ENCODE peak calls at places on chromosomes 4 and X, in ten cellular contexts. N is choroid plexus epithelial cell; T is spleen; I is central memory CD4-positive, alpha-beta T cell; X is D341Med; M is DMS79 treated with DMSO at 0.1 percent for 48 hours; K is hypothalamus; J is NCI-H69; F is SW 1271; E is foreskin fibroblast. B is an unnamed sample.

GRCh38 chr4:63670735-63671134 is 738.5 kb downstream of the TECRL start:
- DNase-seq in T (no peak), X (no peak), E (no peak), N (no peak), M (no peak), J (peak; percentile 19), K (no peak), I (no peak), F (no peak), B (no peak)

GRCh38 chrX:123331349-123331748 is 147.3 kb downstream of the GRIA3 start:
- DNase-seq in T (no peak), M (no peak), E (no peak), J (no peak), I (no peak), F (no peak), N (no peak), K (no peak), X (no peak), B (no peak)

GRCh38 chrX:56802921-56803848 is 74.1 kb downstream of the NBDY start:
- DNase-seq in E (peak; percentile 41), K (peak; percentile 45), M (no peak), F (no peak), X (peak; percentile 1), N (peak; percentile 65), T (peak; percentile 91), J (no peak), I (peak; percentile 69), B (peak; percentile 39)

GRCh38 chrX:1451676-1452496 is 823 bp downstream of the ASMTL start:
- DNase-seq in J (no peak), M (no peak), F (no peak), E (no peak), X (no peak), K (no peak), I (no peak), N (no peak), T (peak; percentile 87), B (no peak)

GRCh38 chr4:100786481-100786880 is 268.7 kb upstream of the EMCN start:
- DNase-seq in X (no peak), M (no peak), F (no peak), T (no peak), I (no peak), K (no peak), E (no peak), N (no peak), J (peak; percentile 59), B (no peak)

GRCh38 chr4:89754531-89754930 is 82.4 kb downstream of the SNCA start:
- DNase-seq in K (no peak), X (no peak), T (no peak), M (no peak), E (peak; percentile 16), J (peak; percentile 37), I (no peak), F (no peak), N (no peak), B (no peak)

GRCh38 chr4:13151178-13151577 is 333.0 kb downstream of the RAB28 start:
- DNase-seq in M (no peak), N (no peak), I (no peak), T (no peak), E (no peak), X (no peak), K (no peak), F (no peak), J (peak; percentile 82), B (no peak)

GRCh38 chr4:183905593-183906485 is 732 bp downstream of the STOX2 start:
- DNase-seq in J (peak; percentile 4), I (no peak), T (no peak), M (peak; percentile 26), E (no peak), K (peak; percentile 67), N (peak; percentile 40), F (no peak), X (peak; percentile 76), B (no peak)

GRCh38 chr4:134202557-134202956 is 968 bp upstream of the PABPC4L start:
- DNase-seq in N (peak; percentile 53), J (peak; percentile 13), M (peak; percentile 45), X (no peak), I (no peak), K (no peak), F (no peak), E (no peak), T (peak; percentile 16), B (no peak)

GRCh38 chrX:69424161-69424560 is 80.0 kb upstream of the NALF2 start:
- DNase-seq in J (peak; percentile 24), K (no peak), E (peak; percentile 0), M (no peak), I (no peak), X (peak; percentile 27), N (peak; percentile 31), T (no peak), F (peak; percentile 5), B (no peak)

GRCh38 chr4:142404191-142404611 is 441.9 kb downstream of the INPP4B start:
- DNase-seq in X (no peak), K (no peak), M (no peak), E (peak; percentile 69), N (peak; percentile 77), T (no peak), J (no peak), I (no peak), F (peak; percentile 58), B (no peak)

GRCh38 chr4:184287697-184288255 is 70.1 kb upstream of the ENPP6 start:
- DNase-seq in T (no peak), X (no peak), M (peak; percentile 57), N (peak; percentile 86), K (no peak), I (no peak), J (peak; percentile 3), E (peak; percentile 46), F (peak; percentile 3), B (no peak)

GRCh38 chr4:127143460-127144190 is 489.1 kb upstream of the INTU start:
- DNase-seq in E (no peak), T (no peak), I (no peak), F (no peak), K (no peak), X (no peak), M (peak; percentile 15), N (peak; percentile 85), J (no peak), B (no peak)

GRCh38 chr4:19684079-19684478 is 567.6 kb upstream of the SLIT2 start:
- DNase-seq in M (no peak), T (no peak), X (no peak), E (peak; percentile 5), N (no peak), I (no peak), J (peak; percentile 46), K (no peak), F (no peak), B (no peak)

GRCh38 chr4:37666625-37667071 is 19.5 kb downstream of the RELL1 start:
- DNase-seq in I (no peak), X (no peak), N (peak; percentile 88), J (peak; percentile 42), K (no peak), E (peak; percentile 88), F (peak; percentile 97), T (no peak), M (no peak), B (no peak)

GRCh38 chr4:74370912-74371311 is 6.0 kb downstream of the EREG start:
- DNase-seq in T (no peak), E (peak; percentile 65), N (peak; percentile 85), I (peak; percentile 9), F (peak; percentile 62), J (peak; percentile 22), M (no peak), X (peak; percentile 51), K (no peak), B (peak; percentile 24)

GRCh38 chr4:154329268-154329858 is 162.2 kb downstream of the DCHS2 start:
- DNase-seq in N (peak; percentile 66), J (peak; percentile 11), M (peak; percentile 0), K (no peak), F (peak; percentile 4), T (no peak), I (no peak), X (no peak), E (peak; percentile 3), B (no peak)

GRCh38 chrX:48045410-48046311 is 25.8 kb downstream of the ZNF630 start:
- DNase-seq in N (peak; percentile 70), T (no peak), M (no peak), I (no peak), X (peak; percentile 43), K (no peak), E (no peak), J (no peak), F (peak; percentile 6), B (no peak)

GRCh38 chr4:8836664-8837171 is 34.9 kb downstream of the HMX1 start:
- DNase-seq in T (no peak), X (peak; percentile 5), N (no peak), I (no peak), K (no peak), M (no peak), J (no peak), F (no peak), E (no peak), B (peak; percentile 13)

GRCh38 chr4:110292994-110293744 is 94.8 kb upstream of the ELOVL6 start:
- DNase-seq in K (no peak), I (no peak), F (no peak), N (peak; percentile 33), M (no peak), E (no peak), J (no peak), X (no peak), T (no peak), B (no peak)

GRCh38 chrX:2735270-2735669 is 16.6 kb upstream of the XG start:
- DNase-seq in M (no peak), T (no peak), J (no peak), N (no peak), I (no peak), F (no peak), E (no peak), K (no peak), X (no peak), B (no peak)

GRCh38 chrX:131572372-131573014 is 28.6 kb downstream of the OR13H1 start:
- DNase-seq in E (no peak), N (no peak), K (no peak), I (no peak), X (no peak), T (no peak), J (no peak), F (no peak), M (no peak), B (no peak)

GRCh38 chrX:148049441-148049840 is 68.3 kb downstream of the FMR1NB start:
- DNase-seq in F (peak; percentile 15), J (peak; percentile 39), N (peak; percentile 54), E (no peak), M (no peak), T (no peak), I (peak; percentile 21), X (peak; percentile 18), K (no peak), B (no peak)

GRCh38 chrX:57289089-57289488 is 2.6 kb downstream of the FAAH2 start:
- DNase-seq in F (no peak), E (no peak), T (no peak), K (no peak), I (no peak), N (no peak), X (no peak), M (no peak), J (no peak), B (no peak)

GRCh38 chr4:154911097-154911496 is 130.0 kb downstream of the RBM46 start:
- DNase-seq in T (no peak), E (no peak), F (no peak), J (no peak), I (no peak), K (no peak), N (peak; percentile 11), X (peak; percentile 41), M (no peak), B (no peak)